ENCODE peak calls at places on chromosomes 6 and 20, in ten cellular contexts. One of them, this sample, is unnamed.

GRCh38 chr6:108005961-108006360 is 48.0 kb upstream of the SEC63 start:
- DNase-seq in CD8-positive, alpha-beta T cell: no peak
- DNase-seq in AG10803: no peak
- DNase-seq in GM12865: no peak
- DNase-seq in right atrium auricular region: no peak
- DNase-seq in omental fat pad: no peak
- DNase-seq in mesothelial cell of epicardium: no peak
- DNase-seq in HL-60: no peak
- DNase-seq in HFFc6: no peak
- DNase-seq in mammary epithelial cell: no peak
- DNase-seq in this sample: no peak

GRCh38 chr6:80725156-80725930 is 618.9 kb downstream of the BCKDHB start:
- DNase-seq in CD8-positive, alpha-beta T cell: no peak
- DNase-seq in AG10803: peak; percentile 71
- DNase-seq in GM12865: peak; percentile 2
- DNase-seq in right atrium auricular region: no peak
- DNase-seq in omental fat pad: no peak
- DNase-seq in mesothelial cell of epicardium: no peak
- DNase-seq in HL-60: no peak
- DNase-seq in HFFc6: peak; percentile 22
- DNase-seq in mammary epithelial cell: no peak
- DNase-seq in this sample: no peak

GRCh38 chr20:22861990-22862389 is 173.1 kb upstream of the SSTR4 start:
- DNase-seq in CD8-positive, alpha-beta T cell: no peak
- DNase-seq in AG10803: no peak
- DNase-seq in GM12865: no peak
- DNase-seq in right atrium auricular region: no peak
- DNase-seq in omental fat pad: no peak
- DNase-seq in mesothelial cell of epicardium: no peak
- DNase-seq in HL-60: no peak
- DNase-seq in HFFc6: no peak
- DNase-seq in mammary epithelial cell: no peak
- DNase-seq in this sample: no peak

GRCh38 chr20:61815176-61815575 is 250.5 kb downstream of the TAF4 start:
- DNase-seq in CD8-positive, alpha-beta T cell: no peak
- DNase-seq in AG10803: no peak
- DNase-seq in GM12865: no peak
- DNase-seq in right atrium auricular region: no peak
- DNase-seq in omental fat pad: no peak
- DNase-seq in mesothelial cell of epicardium: no peak
- DNase-seq in HL-60: no peak
- DNase-seq in HFFc6: no peak
- DNase-seq in mammary epithelial cell: no peak
- DNase-seq in this sample: no peak

GRCh38 chr20:36845288-36845969 is 30.5 kb upstream of the TLDC2 start:
- DNase-seq in CD8-positive, alpha-beta T cell: no peak
- DNase-seq in AG10803: no peak
- DNase-seq in GM12865: no peak
- DNase-seq in right atrium auricular region: no peak
- DNase-seq in omental fat pad: no peak
- DNase-seq in mesothelial cell of epicardium: no peak
- DNase-seq in HL-60: no peak
- DNase-seq in HFFc6: no peak
- DNase-seq in mammary epithelial cell: no peak
- DNase-seq in this sample: no peak

GRCh38 chr6:33935439-33936080 is 131.8 kb upstream of the MLN start:
- DNase-seq in CD8-positive, alpha-beta T cell: no peak
- DNase-seq in AG10803: no peak
- DNase-seq in GM12865: no peak
- DNase-seq in right atrium auricular region: no peak
- DNase-seq in omental fat pad: no peak
- DNase-seq in mesothelial cell of epicardium: no peak
- DNase-seq in HL-60: no peak
- DNase-seq in HFFc6: no peak
- DNase-seq in mammary epithelial cell: no peak
- DNase-seq in this sample: no peak

GRCh38 chr20:9977629-9978028 is 57.2 kb upstream of the ANKEF1 start:
- DNase-seq in CD8-positive, alpha-beta T cell: no peak
- DNase-seq in AG10803: no peak
- DNase-seq in GM12865: no peak
- DNase-seq in right atrium auricular region: no peak
- DNase-seq in omental fat pad: no peak
- DNase-seq in mesothelial cell of epicardium: no peak
- DNase-seq in HL-60: no peak
- DNase-seq in HFFc6: no peak
- DNase-seq in mammary epithelial cell: peak; percentile 38
- DNase-seq in this sample: no peak

GRCh38 chr6:101163611-101164010 is 229.9 kb upstream of the GRIK2 start:
- DNase-seq in CD8-positive, alpha-beta T cell: no peak
- DNase-seq in AG10803: no peak
- DNase-seq in GM12865: no peak
- DNase-seq in right atrium auricular region: no peak
- DNase-seq in omental fat pad: no peak
- DNase-seq in mesothelial cell of epicardium: no peak
- DNase-seq in HL-60: no peak
- DNase-seq in HFFc6: no peak
- DNase-seq in mammary epithelial cell: no peak
- DNase-seq in this sample: no peak

GRCh38 chr6:94238868-94239267 is 819.5 kb upstream of the EPHA7 start:
- DNase-seq in CD8-positive, alpha-beta T cell: no peak
- DNase-seq in AG10803: no peak
- DNase-seq in GM12865: peak; percentile 7
- DNase-seq in right atrium auricular region: no peak
- DNase-seq in omental fat pad: no peak
- DNase-seq in mesothelial cell of epicardium: no peak
- DNase-seq in HL-60: no peak
- DNase-seq in HFFc6: no peak
- DNase-seq in mammary epithelial cell: no peak
- DNase-seq in this sample: no peak

GRCh38 chr6:163945813-163946212 is 531.3 kb downstream of the QKI start:
- DNase-seq in CD8-positive, alpha-beta T cell: no peak
- DNase-seq in AG10803: no peak
- DNase-seq in GM12865: no peak
- DNase-seq in right atrium auricular region: no peak
- DNase-seq in omental fat pad: no peak
- DNase-seq in mesothelial cell of epicardium: no peak
- DNase-seq in HL-60: no peak
- DNase-seq in HFFc6: no peak
- DNase-seq in mammary epithelial cell: no peak
- DNase-seq in this sample: no peak

DNA sequence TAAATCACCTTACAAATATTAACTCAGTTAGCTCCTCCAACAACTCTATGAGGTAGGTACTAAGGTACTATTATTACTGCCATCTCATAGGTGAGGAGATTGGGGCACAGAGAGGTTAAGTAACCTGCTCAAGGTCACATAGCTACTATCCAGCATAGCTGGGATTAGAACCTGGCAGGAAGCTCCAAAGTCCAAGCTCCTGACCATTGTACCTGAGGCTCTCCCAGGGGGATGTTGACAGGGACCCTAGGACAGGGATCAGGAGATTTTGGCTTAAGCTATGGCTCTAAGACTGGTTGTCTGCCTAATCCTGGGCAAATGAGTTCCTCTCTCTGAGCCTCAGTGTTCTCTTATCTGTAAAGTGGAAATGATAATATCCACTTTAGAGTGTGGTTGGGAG is 59.3 kb downstream of the HNF4A start:
- DNase-seq in CD8-positive, alpha-beta T cell: no peak
- DNase-seq in AG10803: no peak
- DNase-seq in GM12865: no peak
- DNase-seq in right atrium auricular region: no peak
- DNase-seq in omental fat pad: no peak
- DNase-seq in mesothelial cell of epicardium: no peak
- DNase-seq in HL-60: no peak
- DNase-seq in HFFc6: no peak
- DNase-seq in mammary epithelial cell: no peak
- DNase-seq in this sample: no peak
- TF ChIP-seq CTCF in CD8-positive, alpha-beta T cell: no peak
- TF ChIP-seq CTCF in AG10803: no peak
- TF ChIP-seq CTCF in GM12865: no peak
- TF ChIP-seq CTCF in right atrium auricular region: no peak
- TF ChIP-seq CTCF in omental fat pad: no peak
- TF ChIP-seq CTCF in mesothelial cell of epicardium: no peak
- TF ChIP-seq CTCF in HL-60: no peak
- TF ChIP-seq CTCF in HFFc6: no peak
- TF ChIP-seq CTCF in mammary epithelial cell: no peak
- TF ChIP-seq CTCF in this sample: no peak

GRCh38 chr6:351011-351866 is 40.3 kb upstream of the IRF4 start:
- DNase-seq in CD8-positive, alpha-beta T cell: no peak
- DNase-seq in AG10803: no peak
- DNase-seq in GM12865: no peak
- DNase-seq in right atrium auricular region: no peak
- DNase-seq in omental fat pad: no peak
- DNase-seq in mesothelial cell of epicardium: no peak
- DNase-seq in HL-60: no peak
- DNase-seq in HFFc6: no peak
- DNase-seq in mammary epithelial cell: no peak
- DNase-seq in this sample: no peak
- TF ChIP-seq CTCF in CD8-positive, alpha-beta T cell: no peak
- TF ChIP-seq CTCF in AG10803: no peak
- TF ChIP-seq CTCF in GM12865: peak; percentile 11
- TF ChIP-seq CTCF in right atrium auricular region: no peak
- TF ChIP-seq CTCF in omental fat pad: no peak
- TF ChIP-seq CTCF in mesothelial cell of epicardium: no peak
- TF ChIP-seq CTCF in HL-60: no peak
- TF ChIP-seq CTCF in HFFc6: no peak
- TF ChIP-seq CTCF in mammary epithelial cell: no peak
- TF ChIP-seq CTCF in this sample: no peak

GRCh38 chr6:155406801-155407200 is 48.8 kb downstream of the NOX3 start:
- DNase-seq in CD8-positive, alpha-beta T cell: no peak
- DNase-seq in AG10803: no peak
- DNase-seq in GM12865: no peak
- DNase-seq in right atrium auricular region: no peak
- DNase-seq in omental fat pad: no peak
- DNase-seq in mesothelial cell of epicardium: no peak
- DNase-seq in HL-60: no peak
- DNase-seq in HFFc6: no peak
- DNase-seq in mammary epithelial cell: no peak
- DNase-seq in this sample: no peak
- TF ChIP-seq CTCF in CD8-positive, alpha-beta T cell: no peak
- TF ChIP-seq CTCF in AG10803: no peak
- TF ChIP-seq CTCF in GM12865: no peak
- TF ChIP-seq CTCF in right atrium auricular region: no peak
- TF ChIP-seq CTCF in omental fat pad: no peak
- TF ChIP-seq CTCF in mesothelial cell of epicardium: peak; percentile 43
- TF ChIP-seq CTCF in HL-60: no peak
- TF ChIP-seq CTCF in HFFc6: peak; percentile 38
- TF ChIP-seq CTCF in mammary epithelial cell: peak; percentile 4
- TF ChIP-seq CTCF in this sample: no peak

DNA sequence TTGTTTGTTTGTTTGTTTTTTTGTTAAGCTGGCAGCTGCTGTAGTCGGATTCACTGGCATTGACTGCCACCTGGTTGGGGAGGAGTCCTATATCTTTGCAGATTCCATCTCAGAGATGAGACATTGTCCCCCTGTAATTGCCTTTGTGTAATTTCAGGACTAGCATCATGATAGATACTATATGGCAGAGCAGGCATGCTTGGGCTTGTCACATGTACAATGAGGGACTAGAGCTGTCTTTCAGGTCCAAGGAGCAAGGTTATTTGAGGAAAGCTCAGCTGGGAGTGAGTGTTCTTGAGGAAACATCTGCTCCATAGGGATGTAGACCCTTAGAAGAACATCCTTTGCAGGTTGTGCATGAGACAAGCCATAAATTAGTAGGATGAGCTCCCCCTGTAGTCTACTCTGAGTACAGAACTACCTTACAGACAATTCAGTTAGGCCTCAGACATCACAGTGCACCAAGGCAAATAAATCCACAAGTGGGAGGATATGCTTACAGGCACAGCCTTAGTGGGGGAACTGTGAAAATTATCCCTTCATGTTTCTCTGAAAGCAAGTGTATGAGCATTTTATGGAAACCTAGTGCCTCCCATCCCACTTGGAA is 62.1 kb downstream of the BMP2 start:
- DNase-seq in CD8-positive, alpha-beta T cell: no peak
- DNase-seq in AG10803: no peak
- DNase-seq in GM12865: peak; percentile 2
- DNase-seq in right atrium auricular region: no peak
- DNase-seq in omental fat pad: no peak
- DNase-seq in mesothelial cell of epicardium: no peak
- DNase-seq in HL-60: no peak
- DNase-seq in HFFc6: no peak
- DNase-seq in mammary epithelial cell: peak; percentile 54
- DNase-seq in this sample: no peak
- TF ChIP-seq CTCF in CD8-positive, alpha-beta T cell: no peak
- TF ChIP-seq CTCF in AG10803: peak; percentile 23
- TF ChIP-seq CTCF in GM12865: no peak
- TF ChIP-seq CTCF in right atrium auricular region: no peak
- TF ChIP-seq CTCF in omental fat pad: no peak
- TF ChIP-seq CTCF in mesothelial cell of epicardium: no peak
- TF ChIP-seq CTCF in HL-60: no peak
- TF ChIP-seq CTCF in HFFc6: no peak
- TF ChIP-seq CTCF in mammary epithelial cell: peak; percentile 21
- TF ChIP-seq CTCF in this sample: peak; percentile 36

This sample was measured in osteocyte.